ENCODE peak calls at places on chromosomes 5 and 9, in six cellular contexts. One of them, this sample, is unnamed.

GRCh38 chr9:127074561-127075548 is 47.6 kb downstream of the ANGPTL2 start:
- DNase-seq in heart left ventricle: no peak
- DNase-seq in kidney: no peak
- DNase-seq in suprapubic skin: no peak
- DNase-seq in BJ: no peak
- DNase-seq in esophagus squamous epithelium: no peak
- DNase-seq in this sample: no peak

GRCh38 chr9:37916471-37917314 is 12.8 kb upstream of the SLC25A51 start:
- DNase-seq in heart left ventricle: no peak
- DNase-seq in kidney: no peak
- DNase-seq in suprapubic skin: no peak
- DNase-seq in BJ: no peak
- DNase-seq in esophagus squamous epithelium: no peak
- DNase-seq in this sample: no peak

GRCh38 chr5:157106668-157107461 is 2.0 kb downstream of the HAVCR2 start:
- DNase-seq in heart left ventricle: peak
- DNase-seq in kidney: no peak
- DNase-seq in suprapubic skin: no peak
- DNase-seq in BJ: no peak
- DNase-seq in esophagus squamous epithelium: no peak
- DNase-seq in this sample: no peak

GRCh38 chr5:35789732-35790461 is 66.8 kb upstream of the IL7R start:
- DNase-seq in heart left ventricle: no peak
- DNase-seq in kidney: no peak
- DNase-seq in suprapubic skin: no peak
- DNase-seq in BJ: no peak
- DNase-seq in esophagus squamous epithelium: no peak
- DNase-seq in this sample: no peak

GRCh38 chr5:133932441-133933168 is 35.8 kb downstream of the C5orf15 start:
- DNase-seq in heart left ventricle: no peak
- DNase-seq in kidney: no peak
- DNase-seq in suprapubic skin: no peak
- DNase-seq in BJ: no peak
- DNase-seq in esophagus squamous epithelium: no peak
- DNase-seq in this sample: no peak

GRCh38 chr5:60820593-60821487 is 23.2 kb downstream of the ELOVL7 start:
- DNase-seq in heart left ventricle: no peak
- DNase-seq in kidney: no peak
- DNase-seq in suprapubic skin: no peak
- DNase-seq in BJ: no peak
- DNase-seq in esophagus squamous epithelium: no peak
- DNase-seq in this sample: no peak

GRCh38 chr5:88883566-88884434 is 816 bp upstream of the MEF2C start:
- DNase-seq in heart left ventricle: peak
- DNase-seq in kidney: peak
- DNase-seq in suprapubic skin: peak
- DNase-seq in BJ: no peak
- DNase-seq in esophagus squamous epithelium: peak
- DNase-seq in this sample: peak

GRCh38 chr5:43066799-43067741 is 27.0 kb upstream of the ANXA2R start:
- DNase-seq in heart left ventricle: peak
- DNase-seq in kidney: peak
- DNase-seq in suprapubic skin: peak
- DNase-seq in BJ: no peak
- DNase-seq in esophagus squamous epithelium: peak
- DNase-seq in this sample: no peak

GRCh38 chr5:167916706-167917105 is 374.7 kb upstream of the WWC1 start:
- DNase-seq in heart left ventricle: no peak
- DNase-seq in kidney: no peak
- DNase-seq in suprapubic skin: no peak
- DNase-seq in BJ: no peak
- DNase-seq in esophagus squamous epithelium: no peak
- DNase-seq in this sample: no peak

DNA sequence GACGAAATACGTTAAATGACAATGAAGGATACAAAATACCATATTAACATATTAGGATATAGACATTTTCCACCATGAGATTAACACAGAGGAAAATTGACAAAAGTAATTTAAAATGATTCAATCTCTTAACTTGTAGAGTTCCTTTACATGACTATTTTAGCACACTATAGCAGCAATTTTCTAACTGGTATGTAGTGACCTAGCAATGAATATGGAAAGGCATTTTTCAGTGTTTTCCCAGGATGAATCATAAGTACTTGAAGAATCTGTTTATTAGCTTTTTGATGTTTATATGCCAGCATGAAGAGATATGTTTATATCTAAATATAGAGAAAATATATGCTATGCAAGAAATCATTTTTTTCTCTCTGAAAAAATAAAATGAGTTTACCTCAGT is 782.5 kb upstream of the CDH10 start:
- DNase-seq in heart left ventricle: no peak
- DNase-seq in kidney: no peak
- DNase-seq in suprapubic skin: no peak
- DNase-seq in BJ: no peak
- DNase-seq in esophagus squamous epithelium: no peak
- DNase-seq in this sample: no peak
- H3K4me3 ChIP-seq in heart left ventricle: no peak
- H3K4me3 ChIP-seq in kidney: no peak
- H3K4me3 ChIP-seq in suprapubic skin: no peak
- H3K4me3 ChIP-seq in BJ: no peak
- H3K4me3 ChIP-seq in esophagus squamous epithelium: no peak
- H3K4me3 ChIP-seq in this sample: no peak

GRCh38 chr9:95061916-95062600 is 255.5 kb downstream of the FANCC start:
- DNase-seq in heart left ventricle: no peak
- DNase-seq in kidney: no peak
- DNase-seq in suprapubic skin: no peak
- DNase-seq in BJ: no peak
- DNase-seq in esophagus squamous epithelium: no peak
- DNase-seq in this sample: no peak
- TF ChIP-seq CTCF in heart left ventricle: no peak
- TF ChIP-seq CTCF in kidney: no peak
- TF ChIP-seq CTCF in suprapubic skin: no peak
- TF ChIP-seq CTCF in BJ: no peak
- TF ChIP-seq CTCF in esophagus squamous epithelium: no peak
- TF ChIP-seq CTCF in this sample: no peak

DNA sequence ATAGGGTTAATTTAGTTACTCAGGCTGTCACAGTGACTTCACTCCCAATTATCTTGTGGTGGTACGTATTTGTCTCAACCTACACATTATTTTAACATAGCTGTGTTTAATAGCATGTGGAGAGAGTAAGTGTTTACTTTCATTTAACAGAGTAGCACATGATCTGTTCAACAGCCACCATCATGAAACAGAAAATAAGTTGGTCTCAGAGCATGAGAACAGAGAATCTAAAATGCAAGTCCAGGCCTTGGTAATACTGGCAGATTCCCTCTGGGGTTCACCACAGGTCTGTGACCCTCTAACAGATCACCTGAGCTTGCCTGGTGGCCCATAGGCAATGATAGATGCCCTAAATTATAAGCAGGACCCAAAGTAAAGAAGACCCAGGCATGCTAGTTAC is 267.6 kb upstream of the SMARCA2 start:
- DNase-seq in heart left ventricle: no peak
- DNase-seq in kidney: no peak
- DNase-seq in suprapubic skin: no peak
- DNase-seq in BJ: no peak
- DNase-seq in esophagus squamous epithelium: no peak
- DNase-seq in this sample: no peak
- H3K4me3 ChIP-seq in heart left ventricle: no peak
- H3K4me3 ChIP-seq in kidney: no peak
- H3K4me3 ChIP-seq in suprapubic skin: no peak
- H3K4me3 ChIP-seq in BJ: no peak
- H3K4me3 ChIP-seq in esophagus squamous epithelium: no peak
- H3K4me3 ChIP-seq in this sample: no peak

GRCh38 chr9:92327283-92327850 is 1.6 kb downstream of the CENPP start:
- DNase-seq in heart left ventricle: no peak
- DNase-seq in kidney: no peak
- DNase-seq in suprapubic skin: no peak
- DNase-seq in BJ: no peak
- DNase-seq in esophagus squamous epithelium: no peak
- DNase-seq in this sample: no peak

GRCh38 chr9:92325991-92326500 is 293 bp downstream of the CENPP start:
- DNase-seq in heart left ventricle: no peak
- DNase-seq in kidney: peak
- DNase-seq in suprapubic skin: no peak
- DNase-seq in BJ: no peak
- DNase-seq in esophagus squamous epithelium: no peak
- DNase-seq in this sample: no peak

GRCh38 chr9:92325269-92325990 is at the start of the genes CENPP and NOL8:
- DNase-seq in heart left ventricle: peak
- DNase-seq in kidney: peak
- DNase-seq in suprapubic skin: peak
- DNase-seq in BJ: peak
- DNase-seq in esophagus squamous epithelium: peak
- DNase-seq in this sample: peak

GRCh38 chr9:92324889-92325268 is 271 bp downstream of the NOL8 start:
- DNase-seq in heart left ventricle: no peak
- DNase-seq in kidney: peak
- DNase-seq in suprapubic skin: no peak
- DNase-seq in BJ: no peak
- DNase-seq in esophagus squamous epithelium: no peak
- DNase-seq in this sample: no peak

GRCh38 chr9:92328225-92328624 is 2.5 kb downstream of the CENPP start:
- DNase-seq in heart left ventricle: no peak
- DNase-seq in kidney: no peak
- DNase-seq in suprapubic skin: no peak
- DNase-seq in BJ: no peak
- DNase-seq in esophagus squamous epithelium: no peak
- DNase-seq in this sample: no peak
- TF ChIP-seq CTCF in heart left ventricle: no peak
- TF ChIP-seq CTCF in kidney: no peak
- TF ChIP-seq CTCF in suprapubic skin: no peak
- TF ChIP-seq CTCF in BJ: peak
- TF ChIP-seq CTCF in esophagus squamous epithelium: peak
- TF ChIP-seq CTCF in this sample: peak

GRCh38 chr5:37716405-37716804 is 123.4 kb downstream of the GDNF start:
- DNase-seq in heart left ventricle: no peak
- DNase-seq in kidney: no peak
- DNase-seq in suprapubic skin: no peak
- DNase-seq in BJ: no peak
- DNase-seq in esophagus squamous epithelium: no peak
- DNase-seq in this sample: no peak
- H3K4me3 ChIP-seq in heart left ventricle: no peak
- H3K4me3 ChIP-seq in kidney: no peak
- H3K4me3 ChIP-seq in suprapubic skin: no peak
- H3K4me3 ChIP-seq in BJ: no peak
- H3K4me3 ChIP-seq in esophagus squamous epithelium: no peak
- H3K4me3 ChIP-seq in this sample: no peak

GRCh38 chr9:35756743-35757526 is 2.9 kb upstream of the MSMP start:
- DNase-seq in heart left ventricle: peak
- DNase-seq in kidney: peak
- DNase-seq in suprapubic skin: peak
- DNase-seq in BJ: no peak
- DNase-seq in esophagus squamous epithelium: no peak
- DNase-seq in this sample: no peak
- TF ChIP-seq CTCF in heart left ventricle: no peak
- TF ChIP-seq CTCF in kidney: no peak
- TF ChIP-seq CTCF in suprapubic skin: no peak
- TF ChIP-seq CTCF in BJ: no peak
- TF ChIP-seq CTCF in esophagus squamous epithelium: no peak
- TF ChIP-seq CTCF in this sample: no peak

GRCh38 chr9:85522459-85523092 is 219.2 kb downstream of the AGTPBP1 start:
- DNase-seq in heart left ventricle: peak
- DNase-seq in kidney: no peak
- DNase-seq in suprapubic skin: no peak
- DNase-seq in BJ: no peak
- DNase-seq in esophagus squamous epithelium: no peak
- DNase-seq in this sample: no peak
- H3K4me3 ChIP-seq in heart left ventricle: peak
- H3K4me3 ChIP-seq in kidney: peak
- H3K4me3 ChIP-seq in suprapubic skin: peak
- H3K4me3 ChIP-seq in BJ: peak
- H3K4me3 ChIP-seq in esophagus squamous epithelium: peak
- H3K4me3 ChIP-seq in this sample: peak

GRCh38 chr5:180525363-180525762 is 31.2 kb downstream of the CNOT6 start:
- DNase-seq in heart left ventricle: no peak
- DNase-seq in kidney: no peak
- DNase-seq in suprapubic skin: no peak
- DNase-seq in BJ: no peak
- DNase-seq in esophagus squamous epithelium: no peak
- DNase-seq in this sample: no peak
- TF ChIP-seq CTCF in heart left ventricle: no peak
- TF ChIP-seq CTCF in kidney: no peak
- TF ChIP-seq CTCF in suprapubic skin: no peak
- TF ChIP-seq CTCF in BJ: no peak
- TF ChIP-seq CTCF in esophagus squamous epithelium: no peak
- TF ChIP-seq CTCF in this sample: no peak

GRCh38 chr9:95127249-95128176 is 190.0 kb downstream of the FANCC start:
- DNase-seq in heart left ventricle: peak
- DNase-seq in kidney: peak
- DNase-seq in suprapubic skin: peak
- DNase-seq in BJ: no peak
- DNase-seq in esophagus squamous epithelium: peak
- DNase-seq in this sample: peak
- H3K4me3 ChIP-seq in heart left ventricle: peak
- H3K4me3 ChIP-seq in kidney: peak
- H3K4me3 ChIP-seq in suprapubic skin: peak
- H3K4me3 ChIP-seq in BJ: peak
- H3K4me3 ChIP-seq in esophagus squamous epithelium: peak
- H3K4me3 ChIP-seq in this sample: peak

GRCh38 chr5:74052441-74052840 is 426.4 kb downstream of the ARHGEF28 start:
- DNase-seq in heart left ventricle: no peak
- DNase-seq in kidney: no peak
- DNase-seq in suprapubic skin: no peak
- DNase-seq in BJ: no peak
- DNase-seq in esophagus squamous epithelium: no peak
- DNase-seq in this sample: no peak

GRCh38 chr5:74056102-74056788 is 430.2 kb downstream of the ARHGEF28 start:
- DNase-seq in heart left ventricle: no peak
- DNase-seq in kidney: no peak
- DNase-seq in suprapubic skin: no peak
- DNase-seq in BJ: no peak
- DNase-seq in esophagus squamous epithelium: no peak
- DNase-seq in this sample: no peak

GRCh38 chr5:74054139-74054538 is 428.1 kb downstream of the ARHGEF28 start:
- DNase-seq in heart left ventricle: no peak
- DNase-seq in kidney: no peak
- DNase-seq in suprapubic skin: no peak
- DNase-seq in BJ: no peak
- DNase-seq in esophagus squamous epithelium: no peak
- DNase-seq in this sample: no peak

GRCh38 chr5:74055446-74056097 is 429.6 kb downstream of the ARHGEF28 start:
- DNase-seq in heart left ventricle: no peak
- DNase-seq in kidney: no peak
- DNase-seq in suprapubic skin: no peak
- DNase-seq in BJ: no peak
- DNase-seq in esophagus squamous epithelium: no peak
- DNase-seq in this sample: no peak

GRCh38 chr5:74056789-74057164 is 430.8 kb downstream of the ARHGEF28 start:
- DNase-seq in heart left ventricle: no peak
- DNase-seq in kidney: no peak
- DNase-seq in suprapubic skin: no peak
- DNase-seq in BJ: no peak
- DNase-seq in esophagus squamous epithelium: no peak
- DNase-seq in this sample: no peak
- TF ChIP-seq CTCF in heart left ventricle: peak
- TF ChIP-seq CTCF in kidney: peak
- TF ChIP-seq CTCF in suprapubic skin: no peak
- TF ChIP-seq CTCF in BJ: peak
- TF ChIP-seq CTCF in esophagus squamous epithelium: peak
- TF ChIP-seq CTCF in this sample: peak